ENCODE peak calls at places on chromosomes 1 and 21, in five cellular contexts. F is GM23338, A is IMR-90, B is fibroblast of lung, M is MM.1S. E is an unnamed sample. For H4K20me1, the result is how much of the 10 kb centered on the place peaks cover.

GRCh38 chr1:43376723-43377235 is 9.0 kb upstream of the ELOVL1 start:
- DNase-seq in F (no peak), M (no peak), A (no peak), B (no peak), E (no peak)

GRCh38 chr1:207901041-207901653 is 9.8 kb downstream of the CD34 start:
- DNase-seq in B (no peak), F (no peak), A (no peak), M (no peak), E (no peak)

GRCh38 chr21:18803624-18804023 is 400.0 kb upstream of the TMPRSS15 start:
- DNase-seq in F (no peak), M (peak), B (no peak), A (no peak), E (no peak)

GRCh38 chr1:15617874-15618684 is 821 bp downstream of the DDI2 start:
- DNase-seq in M (peak), B (peak), F (peak), A (no peak), E (peak)

GRCh38 chr1:229024528-229025119 is 246.3 kb upstream of the RAB4A start:
- DNase-seq in F (no peak), M (no peak), B (peak), A (peak), E (peak)

GRCh38 chr1:162141273-162142023 is 72.0 kb downstream of the NOS1AP start:
- DNase-seq in F (no peak), A (peak), M (no peak), B (peak), E (no peak)

GRCh38 chr1:150186789-150187559 is 37.3 kb downstream of the PLEKHO1 start:
- DNase-seq in F (peak), A (peak), B (peak), M (peak), E (no peak)

GRCh38 chr1:100414693-100415092 is 62.4 kb downstream of the CDC14A start:
- DNase-seq in A (no peak), B (no peak), M (no peak), F (no peak), E (no peak)

GRCh38 chr1:155127672-155128468 is at the start of gene EFNA1:
- DNase-seq in A (no peak), M (peak), F (peak), B (peak), E (peak)

GRCh38 chr1:114671011-114671938 is 1.4 kb upstream of the DENND2C start:
- DNase-seq in B (peak), A (peak), F (no peak), M (peak), E (peak)

GRCh38 chr1:206935491-206936067 is 10.7 kb downstream of the PIGR start:
- DNase-seq in M (no peak), F (peak), A (peak), B (no peak), E (peak)

GRCh38 chr1:110152133-110152785 is 2.0 kb downstream of the SLC6A17 start:
- DNase-seq in A (peak), M (no peak), B (peak), F (no peak), E (peak)

GRCh38 chr1:232627645-232628334 is 2.1 kb downstream of the SIPA1L2 start:
- DNase-seq in B (peak), F (peak), M (peak), A (peak), E (no peak)

GRCh38 chr1:199015799-199016198 is 377.0 kb downstream of the PTPRC start:
- DNase-seq in F (no peak), A (no peak), B (no peak), M (no peak), E (no peak)

GRCh38 chr1:246705368-246705767 is 18.8 kb upstream of the SCCPDH start:
- DNase-seq in A (peak), F (no peak), M (no peak), B (peak), E (peak)

GRCh38 chr1:78348526-78349284 is 142.1 kb upstream of the PTGFR start:
- DNase-seq in A (peak), M (no peak), F (no peak), B (peak), E (no peak)

GRCh38 chr1:21871943-21872342 is 59.9 kb downstream of the LDLRAD2 start:
- DNase-seq in B (peak), A (no peak), M (no peak), F (no peak), E (no peak)

GRCh38 chr1:26994020-26994745 is 691 bp downstream of the TRNP1 start:
- DNase-seq in B (no peak), M (peak), F (peak), A (no peak), E (peak)

GRCh38 chr1:74504125-74505065 is 8.0 kb downstream of the LRRC53 start:
- DNase-seq in M (peak), F (peak), A (peak), B (peak), E (peak)

GRCh38 chr21:30268608-30269197 is 14.0 kb downstream of the KRTAP24-1 start:
- DNase-seq in A (no peak), B (no peak), M (peak), F (peak), E (no peak)

GRCh38 chr1:89884718-89885596 is 64.1 kb downstream of the LRRC8D start:
- DNase-seq in B (peak), M (no peak), F (no peak), A (peak), E (peak)

GRCh38 chr1:157252473-157252872 is 114.3 kb upstream of the ETV3 start:
- DNase-seq in M (no peak), B (no peak), F (no peak), A (no peak), E (peak)

GRCh38 chr1:170732262-170732595 is 68.3 kb downstream of the PRRX1 start:
- DNase-seq in A (peak), B (peak), F (no peak), M (no peak), E (peak)

GRCh38 chr1:40373323-40374283 is at the start of gene SMAP2:
- DNase-seq in M (peak), A (peak), B (peak), F (peak), E (peak)

GRCh38 chr1:47786301-47786700 is 210.9 kb downstream of the TRABD2B start:
- DNase-seq in B (no peak), F (no peak), M (no peak), A (no peak), E (peak)

GRCh38 chr1:94544706-94545490 is 3.3 kb upstream of the F3 start:
- DNase-seq in B (peak), A (peak), F (no peak), M (no peak), E (peak)

DNA sequence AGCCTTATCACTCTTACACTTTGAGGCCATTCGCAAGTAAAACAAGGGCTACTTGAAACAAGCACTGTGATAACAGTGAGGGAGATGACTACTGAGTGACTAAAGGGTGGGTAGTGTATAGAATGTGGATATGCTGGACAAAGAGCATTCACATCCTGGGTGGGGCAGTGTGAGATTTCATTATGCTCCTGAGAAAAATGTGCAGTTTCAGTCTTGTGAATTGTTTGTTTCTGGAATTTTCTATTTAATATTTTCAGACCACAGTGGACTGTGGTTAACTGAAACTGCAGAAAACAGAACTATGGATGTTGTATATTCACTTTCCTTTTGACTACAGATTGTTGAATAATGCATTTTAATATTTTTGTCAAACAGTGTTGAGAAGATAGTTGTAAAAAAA is 25.1 kb upstream of the B3GALT2 start:
- DNase-seq in M (peak), A (peak), F (no peak), B (peak), E (peak)
- H2AFZ ChIP-seq in M (no peak), A (no peak), F (no peak), B (no peak), E (no peak)

GRCh38 chr1:230639714-230640209 is 2.5 kb upstream of the COG2 start:
- DNase-seq in F (no peak), A (no peak), M (no peak), B (no peak), E (no peak)
- TF ChIP-seq CTCF in F (no peak), A (no peak), M (no peak), B (no peak), E (no peak)

GRCh38 chr1:223824287-223824686 is 21.5 kb downstream of the TP53BP2 start:
- DNase-seq in M (no peak), F (no peak), B (no peak), A (no peak), E (no peak)
- H4K20me1 ChIP-seq in M (under half), F (half or more), B (under half), A (half or more), E (under half)

DNA sequence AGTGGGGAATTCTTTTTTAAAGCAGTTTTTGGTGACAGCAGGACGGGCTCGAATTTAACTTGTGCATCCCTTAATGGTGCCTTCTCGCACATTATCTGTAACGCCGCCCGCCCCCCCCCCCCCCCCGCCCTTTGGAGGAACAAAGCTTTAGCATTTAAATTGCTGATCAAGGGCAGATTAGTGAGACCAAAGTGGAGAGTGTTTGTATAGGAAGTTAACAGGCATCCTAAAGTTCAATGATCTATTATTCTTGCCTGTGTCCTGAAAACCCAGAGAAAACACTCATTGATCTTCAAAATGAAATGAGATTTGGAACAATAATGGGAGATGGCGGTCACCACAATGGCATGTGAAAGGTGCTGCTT is 2.3 kb downstream of the LMO4 start:
- DNase-seq in M (no peak), B (no peak), F (no peak), A (no peak), E (peak)
- H2AFZ ChIP-seq in M (peak), B (peak), F (no peak), A (peak), E (peak)

GRCh38 chr1:59666106-59666505 is 148.6 kb upstream of the HOOK1 start:
- DNase-seq in A (no peak), B (no peak), F (no peak), M (no peak), E (no peak)
- TF ChIP-seq CTCF in A (peak), B (peak), F (peak), M (peak), E (peak)

GRCh38 chr1:2233997-2234761 is 6.1 kb downstream of the SKI start:
- DNase-seq in A (peak), B (peak), M (no peak), F (peak), E (peak)
- H4K20me1 ChIP-seq in A (half or more), B (under half), M (under half), F (half or more), E (half or more)

E was measured in osteoblast.